ENCODE peak calls at places on chromosomes 16 and 17, in five cellular contexts. One of them, this sample, is unnamed.
A peak's percentile ranks its signal among the peaks of the same experiment; 100 is the strongest.

GRCh38 chr17:34413443-34414076 is 50.5 kb upstream of the CCL1 start:
- DNase-seq in prostate gland: no peak
- DNase-seq in CD4-positive, alpha-beta memory T cell: no peak
- DNase-seq in SJCRH30: no peak
- DNase-seq in GM23248: no peak
- DNase-seq in this sample: no peak

GRCh38 chr17:4314618-4315017 is 50.8 kb upstream of the ANKFY1 start:
- DNase-seq in SJCRH30: no peak
- DNase-seq in CD4-positive, alpha-beta memory T cell: no peak
- DNase-seq in GM23248: no peak
- DNase-seq in prostate gland: no peak
- DNase-seq in this sample: no peak

GRCh38 chr17:40462343-40463121 is 19.3 kb downstream of the IGFBP4 start:
- DNase-seq in SJCRH30: peak; percentile 32
- DNase-seq in GM23248: no peak
- DNase-seq in CD4-positive, alpha-beta memory T cell: no peak
- DNase-seq in prostate gland: no peak
- DNase-seq in this sample: no peak

GRCh38 chr16:6018848-6019489 is 921.4 kb upstream of the EEF2KMT start:
- DNase-seq in SJCRH30: no peak
- DNase-seq in CD4-positive, alpha-beta memory T cell: no peak
- DNase-seq in prostate gland: no peak
- DNase-seq in GM23248: no peak
- DNase-seq in this sample: no peak

GRCh38 chr17:30957741-30958140 is 13.1 kb upstream of the RNF135 start:
- DNase-seq in CD4-positive, alpha-beta memory T cell: no peak
- DNase-seq in prostate gland: no peak
- DNase-seq in GM23248: no peak
- DNase-seq in SJCRH30: no peak
- DNase-seq in this sample: no peak

GRCh38 chr16:67179421-67180080 is 4.2 kb downstream of the MATCAP1 start:
- DNase-seq in GM23248: peak; percentile 13
- DNase-seq in prostate gland: no peak
- DNase-seq in SJCRH30: no peak
- DNase-seq in CD4-positive, alpha-beta memory T cell: peak; percentile 24
- DNase-seq in this sample: no peak

GRCh38 chr17:72397687-72398086 is 276.9 kb downstream of the SOX9 start:
- DNase-seq in GM23248: peak; percentile 58
- DNase-seq in SJCRH30: no peak
- DNase-seq in CD4-positive, alpha-beta memory T cell: no peak
- DNase-seq in prostate gland: no peak
- DNase-seq in this sample: no peak

GRCh38 chr17:7204335-7204734 is 15.3 kb downstream of the DLG4 start:
- DNase-seq in prostate gland: no peak
- DNase-seq in CD4-positive, alpha-beta memory T cell: no peak
- DNase-seq in GM23248: no peak
- DNase-seq in SJCRH30: no peak
- DNase-seq in this sample: no peak

GRCh38 chr17:71926746-71927398 is 193.9 kb upstream of the SOX9 start:
- DNase-seq in prostate gland: no peak
- DNase-seq in CD4-positive, alpha-beta memory T cell: no peak
- DNase-seq in GM23248: peak; percentile 15
- DNase-seq in SJCRH30: no peak
- DNase-seq in this sample: no peak

GRCh38 chr17:1882836-1883235 is 53.0 kb downstream of the RPA1 start:
- DNase-seq in GM23248: peak; percentile 69
- DNase-seq in CD4-positive, alpha-beta memory T cell: peak; percentile 28
- DNase-seq in prostate gland: no peak
- DNase-seq in SJCRH30: peak; percentile 31
- DNase-seq in this sample: no peak

GRCh38 chr17:38558751-38559024 is 47.1 kb downstream of the SRCIN1 start:
- DNase-seq in GM23248: no peak
- DNase-seq in SJCRH30: no peak
- DNase-seq in CD4-positive, alpha-beta memory T cell: no peak
- DNase-seq in prostate gland: no peak
- DNase-seq in this sample: no peak

GRCh38 chr17:45809484-45809883 is 25.4 kb downstream of the CRHR1 start:
- DNase-seq in GM23248: no peak
- DNase-seq in CD4-positive, alpha-beta memory T cell: no peak
- DNase-seq in prostate gland: no peak
- DNase-seq in SJCRH30: no peak
- DNase-seq in this sample: no peak

GRCh38 chr17:40095944-40096791 is 4.2 kb downstream of the NR1D1 start:
- DNase-seq in prostate gland: no peak
- DNase-seq in GM23248: peak; percentile 33
- DNase-seq in CD4-positive, alpha-beta memory T cell: peak; percentile 97
- DNase-seq in SJCRH30: no peak
- DNase-seq in this sample: peak; percentile 61

GRCh38 chr16:14629612-14629918 is 495 bp downstream of the PARN start:
- DNase-seq in CD4-positive, alpha-beta memory T cell: no peak
- DNase-seq in SJCRH30: no peak
- DNase-seq in GM23248: peak; percentile 50
- DNase-seq in prostate gland: no peak
- DNase-seq in this sample: no peak

GRCh38 chr17:2694381-2695242 is 17.0 kb downstream of the CLUH start:
- DNase-seq in GM23248: no peak
- DNase-seq in SJCRH30: no peak
- DNase-seq in prostate gland: no peak
- DNase-seq in CD4-positive, alpha-beta memory T cell: no peak
- DNase-seq in this sample: no peak

GRCh38 chr17:77322534-77323412 is 182.0 kb downstream of the SEC14L1 start:
- DNase-seq in SJCRH30: peak; percentile 93
- DNase-seq in prostate gland: no peak
- DNase-seq in CD4-positive, alpha-beta memory T cell: no peak
- DNase-seq in GM23248: peak; percentile 99
- DNase-seq in this sample: no peak

GRCh38 chr16:30787613-30788378 is 791 bp upstream of the ZNF629 start:
- DNase-seq in prostate gland: no peak
- DNase-seq in CD4-positive, alpha-beta memory T cell: no peak
- DNase-seq in SJCRH30: no peak
- DNase-seq in GM23248: peak; percentile 14
- DNase-seq in this sample: no peak

GRCh38 chr16:31260136-31260931 is 559 bp downstream of the ITGAM start:
- DNase-seq in CD4-positive, alpha-beta memory T cell: no peak
- DNase-seq in SJCRH30: no peak
- DNase-seq in GM23248: no peak
- DNase-seq in prostate gland: no peak
- DNase-seq in this sample: no peak

GRCh38 chr17:50297407-50297865 is 23.2 kb downstream of the TMEM92 start:
- DNase-seq in prostate gland: peak; percentile 81
- DNase-seq in CD4-positive, alpha-beta memory T cell: peak; percentile 73
- DNase-seq in GM23248: peak; percentile 78
- DNase-seq in SJCRH30: peak; percentile 65
- DNase-seq in this sample: peak; percentile 76

GRCh38 chr16:67150058-67150832 is 553 bp downstream of the B3GNT9 start:
- DNase-seq in SJCRH30: peak; percentile 61
- DNase-seq in GM23248: peak; percentile 90
- DNase-seq in prostate gland: no peak
- DNase-seq in CD4-positive, alpha-beta memory T cell: peak; percentile 50
- DNase-seq in this sample: peak; percentile 30

GRCh38 chr17:75430159-75430748 is 24.8 kb upstream of the GRB2 start:
- DNase-seq in CD4-positive, alpha-beta memory T cell: no peak
- DNase-seq in prostate gland: no peak
- DNase-seq in SJCRH30: peak; percentile 95
- DNase-seq in GM23248: no peak
- DNase-seq in this sample: no peak

GRCh38 chr17:79737922-79738578 is 7.3 kb downstream of the ENPP7 start:
- DNase-seq in prostate gland: no peak
- DNase-seq in CD4-positive, alpha-beta memory T cell: no peak
- DNase-seq in SJCRH30: no peak
- DNase-seq in GM23248: no peak
- DNase-seq in this sample: no peak

GRCh38 chr17:76504117-76504516 is 2.9 kb upstream of the RHBDF2 start:
- DNase-seq in prostate gland: no peak
- DNase-seq in SJCRH30: no peak
- DNase-seq in GM23248: no peak
- DNase-seq in CD4-positive, alpha-beta memory T cell: no peak
- DNase-seq in this sample: no peak

GRCh38 chr17:3602499-3602898 is 6.7 kb downstream of the TRPV1 start:
- DNase-seq in GM23248: peak; percentile 27
- DNase-seq in SJCRH30: no peak
- DNase-seq in CD4-positive, alpha-beta memory T cell: no peak
- DNase-seq in prostate gland: no peak
- DNase-seq in this sample: no peak

GRCh38 chr17:36791150-36791653 is 146.1 kb upstream of the LHX1 start:
- DNase-seq in CD4-positive, alpha-beta memory T cell: no peak
- DNase-seq in prostate gland: no peak
- DNase-seq in GM23248: no peak
- DNase-seq in SJCRH30: no peak
- DNase-seq in this sample: no peak

GRCh38 chr17:79843917-79844815 is 4.9 kb upstream of the CBX4 start:
- DNase-seq in GM23248: peak; percentile 87
- DNase-seq in CD4-positive, alpha-beta memory T cell: no peak
- DNase-seq in prostate gland: no peak
- DNase-seq in SJCRH30: peak; percentile 61
- DNase-seq in this sample: no peak

GRCh38 chr16:57862698-57863433 is 60.6 kb upstream of the KIFC3 start:
- DNase-seq in prostate gland: no peak
- DNase-seq in GM23248: no peak
- DNase-seq in SJCRH30: peak; percentile 80
- DNase-seq in CD4-positive, alpha-beta memory T cell: no peak
- DNase-seq in this sample: no peak

GRCh38 chr17:80082403-80083135 is 18.8 kb upstream of the GAA start:
- DNase-seq in CD4-positive, alpha-beta memory T cell: peak; percentile 50
- DNase-seq in GM23248: peak; percentile 81
- DNase-seq in prostate gland: peak; percentile 60
- DNase-seq in SJCRH30: peak; percentile 91
- DNase-seq in this sample: peak; percentile 29

GRCh38 chr16:968620-969019 is 2.2 kb downstream of the LMF1 start:
- DNase-seq in GM23248: no peak
- DNase-seq in SJCRH30: no peak
- DNase-seq in prostate gland: no peak
- DNase-seq in CD4-positive, alpha-beta memory T cell: no peak
- DNase-seq in this sample: no peak

GRCh38 chr16:4702466-4702808 is 9.1 kb downstream of the NUDT16L1 start:
- DNase-seq in prostate gland: no peak
- DNase-seq in CD4-positive, alpha-beta memory T cell: no peak
- DNase-seq in GM23248: no peak
- DNase-seq in SJCRH30: no peak
- DNase-seq in this sample: no peak

GRCh38 chr17:44637066-44637465 is 19.2 kb upstream of the MEIOC start:
- DNase-seq in GM23248: no peak
- DNase-seq in prostate gland: no peak
- DNase-seq in CD4-positive, alpha-beta memory T cell: no peak
- DNase-seq in SJCRH30: no peak
- DNase-seq in this sample: no peak

GRCh38 chr17:2378905-2379304 is 22.0 kb downstream of the MNT start:
- DNase-seq in CD4-positive, alpha-beta memory T cell: no peak
- DNase-seq in prostate gland: no peak
- DNase-seq in SJCRH30: no peak
- DNase-seq in GM23248: no peak
- DNase-seq in this sample: no peak

GRCh38 chr16:1645914-1646525 is 32.1 kb upstream of the JPT2 start:
- DNase-seq in CD4-positive, alpha-beta memory T cell: no peak
- DNase-seq in prostate gland: peak; percentile 77
- DNase-seq in SJCRH30: peak; percentile 54
- DNase-seq in GM23248: peak; percentile 46
- DNase-seq in this sample: no peak

GRCh38 chr17:3615160-3615870 is 6.1 kb upstream of the TRPV1 start:
- DNase-seq in GM23248: no peak
- DNase-seq in prostate gland: no peak
- DNase-seq in CD4-positive, alpha-beta memory T cell: no peak
- DNase-seq in SJCRH30: no peak
- DNase-seq in this sample: no peak

GRCh38 chr16:35730251-35730650 is 2270.8 kb downstream of the TP53TG3F start:
- DNase-seq in prostate gland: no peak
- DNase-seq in GM23248: no peak
- DNase-seq in CD4-positive, alpha-beta memory T cell: no peak
- DNase-seq in SJCRH30: no peak
- DNase-seq in this sample: no peak

GRCh38 chr16:35725949-35726348 is 2266.5 kb downstream of the TP53TG3F start:
- DNase-seq in prostate gland: no peak
- DNase-seq in GM23248: no peak
- DNase-seq in CD4-positive, alpha-beta memory T cell: no peak
- DNase-seq in SJCRH30: no peak
- DNase-seq in this sample: no peak

GRCh38 chr16:35724551-35724950 is 2265.1 kb downstream of the TP53TG3F start:
- DNase-seq in GM23248: no peak
- DNase-seq in prostate gland: no peak
- DNase-seq in SJCRH30: no peak
- DNase-seq in CD4-positive, alpha-beta memory T cell: no peak
- DNase-seq in this sample: no peak
- H3K9me3 ChIP-seq in GM23248: no peaks in the 10 kb centered on the region
- H3K9me3 ChIP-seq in prostate gland: no peaks in the 10 kb centered on the region
- H3K9me3 ChIP-seq in SJCRH30: no peaks in the 10 kb centered on the region
- H3K9me3 ChIP-seq in CD4-positive, alpha-beta memory T cell: peaks cover 24% of the 10 kb centered on the region
- H3K9me3 ChIP-seq in this sample: peaks cover 5% of the 10 kb centered on the region

GRCh38 chr17:26818736-26819135 is 475.2 kb upstream of the WSB1 start:
- DNase-seq in prostate gland: no peak
- DNase-seq in SJCRH30: no peak
- DNase-seq in CD4-positive, alpha-beta memory T cell: no peak
- DNase-seq in GM23248: no peak
- DNase-seq in this sample: no peak
- H3K9me3 ChIP-seq in prostate gland: no peaks in the 10 kb centered on the region
- H3K9me3 ChIP-seq in SJCRH30: no peaks in the 10 kb centered on the region
- H3K9me3 ChIP-seq in CD4-positive, alpha-beta memory T cell: peaks cover 58% of the 10 kb centered on the region
- H3K9me3 ChIP-seq in GM23248: no peaks in the 10 kb centered on the region
- H3K9me3 ChIP-seq in this sample: peaks cover 36% of the 10 kb centered on the region

GRCh38 chr16:10410469-10410868 is 24.6 kb downstream of the ATF7IP2 start:
- DNase-seq in prostate gland: no peak
- DNase-seq in GM23248: no peak
- DNase-seq in SJCRH30: no peak
- DNase-seq in CD4-positive, alpha-beta memory T cell: no peak
- DNase-seq in this sample: no peak
- H3K9me3 ChIP-seq in prostate gland: no peaks in the 10 kb centered on the region
- H3K9me3 ChIP-seq in GM23248: no peaks in the 10 kb centered on the region
- H3K9me3 ChIP-seq in SJCRH30: no peaks in the 10 kb centered on the region
- H3K9me3 ChIP-seq in CD4-positive, alpha-beta memory T cell: peaks cover 21% of the 10 kb centered on the region
- H3K9me3 ChIP-seq in this sample: peaks cover 12% of the 10 kb centered on the region

GRCh38 chr17:27076814-27077213 is 217.1 kb upstream of the WSB1 start:
- DNase-seq in prostate gland: no peak
- DNase-seq in SJCRH30: no peak
- DNase-seq in CD4-positive, alpha-beta memory T cell: no peak
- DNase-seq in GM23248: peak; percentile 1
- DNase-seq in this sample: no peak

GRCh38 chr17:27082023-27082774 is 211.7 kb upstream of the WSB1 start:
- DNase-seq in prostate gland: no peak
- DNase-seq in GM23248: no peak
- DNase-seq in SJCRH30: no peak
- DNase-seq in CD4-positive, alpha-beta memory T cell: no peak
- DNase-seq in this sample: no peak

GRCh38 chr17:27081002-27081638 is 212.8 kb upstream of the WSB1 start:
- DNase-seq in CD4-positive, alpha-beta memory T cell: no peak
- DNase-seq in SJCRH30: no peak
- DNase-seq in prostate gland: no peak
- DNase-seq in GM23248: no peak
- DNase-seq in this sample: no peak

GRCh38 chr17:27079660-27080059 is 214.3 kb upstream of the WSB1 start:
- DNase-seq in GM23248: no peak
- DNase-seq in SJCRH30: no peak
- DNase-seq in prostate gland: no peak
- DNase-seq in CD4-positive, alpha-beta memory T cell: no peak
- DNase-seq in this sample: no peak

GRCh38 chr17:27078296-27078695 is 215.6 kb upstream of the WSB1 start:
- DNase-seq in prostate gland: no peak
- DNase-seq in GM23248: no peak
- DNase-seq in CD4-positive, alpha-beta memory T cell: no peak
- DNase-seq in SJCRH30: no peak
- DNase-seq in this sample: no peak
- H3K9me3 ChIP-seq in prostate gland: no peaks in the 10 kb centered on the region
- H3K9me3 ChIP-seq in GM23248: no peaks in the 10 kb centered on the region
- H3K9me3 ChIP-seq in CD4-positive, alpha-beta memory T cell: no peaks in the 10 kb centered on the region
- H3K9me3 ChIP-seq in SJCRH30: no peaks in the 10 kb centered on the region
- H3K9me3 ChIP-seq in this sample: no peaks in the 10 kb centered on the region